ENCODE peak calls at places on chromosomes 11 and 22, in seven cellular contexts. G is NCI-H446; C is HCT116; X is activated gamma-delta T cell treated with anti-CD3 and anti-CD28 coated beads, Interleukin-2, amount 50 U/mL, for 16 hours; S is AG04449; U is activated T-cell treated with anti-CD3 and anti-CD28 coated beads, Interleukin-2, amount 50 U/mL, for 24 hours; H is type B pancreatic cell. T is an unnamed sample.

GRCh38 chr11:61904539-61905048 is 12.8 kb downstream of the RAB3IL1 start:
- DNase-seq in G (no peak), C (no peak), X (no peak), S (no peak), U (no peak), H (peak), T (no peak)

GRCh38 chr11:133947298-133947905 is 9.4 kb downstream of the IGSF9B start:
- DNase-seq in G (no peak), C (no peak), X (no peak), S (no peak), U (peak), H (no peak), T (no peak)

GRCh38 chr11:287821-288327 is 1.1 kb upstream of the PGGHG start:
- DNase-seq in G (no peak), C (no peak), X (no peak), S (no peak), U (peak), H (peak), T (peak)

GRCh38 chr11:85459304-85459703 is 167.8 kb downstream of the DLG2 start:
- DNase-seq in G (no peak), C (no peak), X (no peak), S (no peak), U (no peak), H (no peak), T (no peak)

GRCh38 chr22:40603088-40603605 is 33.4 kb downstream of the MRTFA start:
- DNase-seq in G (no peak), C (no peak), X (no peak), S (no peak), U (no peak), H (no peak), T (no peak)

GRCh38 chr11:115194798-115195101 is 309.5 kb downstream of the CADM1 start:
- DNase-seq in G (no peak), C (no peak), X (no peak), S (peak), U (no peak), H (no peak), T (no peak)

GRCh38 chr11:46902694-46903093 is 15.7 kb downstream of the LRP4 start:
- DNase-seq in G (no peak), C (no peak), X (no peak), S (no peak), U (no peak), H (no peak), T (no peak)

GRCh38 chr11:27075192-27075591 is 34.6 kb downstream of the BBOX1 start:
- DNase-seq in G (no peak), C (no peak), X (no peak), S (peak), U (no peak), H (no peak), T (no peak)

GRCh38 chr11:73866586-73866996 is 10.1 kb downstream of the COA4 start:
- DNase-seq in G (no peak), C (peak), X (no peak), S (peak), U (no peak), H (no peak), T (no peak)

GRCh38 chr11:83272627-83273026 is 13.5 kb downstream of the CCDC90B start:
- DNase-seq in G (no peak), C (no peak), X (no peak), S (no peak), U (no peak), H (no peak), T (no peak)

GRCh38 chr11:91850533-91851305 is 373.9 kb upstream of the FAT3 start:
- DNase-seq in G (no peak), C (no peak), X (no peak), S (no peak), U (no peak), H (no peak), T (no peak)

GRCh38 chr11:128506999-128507591 is 80.3 kb downstream of the ETS1 start:
- DNase-seq in G (no peak), C (no peak), X (no peak), S (peak), U (peak), H (no peak), T (no peak)

T was measured in natural killer cell.